ENCODE peak calls at places on chromosomes 13 and 19, in eight cellular contexts. O is NCI-H1092; F is T-helper 2 cell; M is stimulated activated naive B cell treated with anti-CD40 and anti-IgM and Interleukin-4, amounts not matched to agents 10 μg/mL and 1 μg/mL and 100 μg/mL, for 72 hours; C is NCI-H460; A is NCI-H524 treated with DMSO at 0.1 percent for 48 hours; P is GM04503; U is ovary. J is an unnamed sample.

GRCh38 chr13:99398916-99399622 is 91.9 kb upstream of the GPR183 start:
- DNase-seq in C (no peak), F (no peak), M (no peak), O (no peak), U (no peak), A (no peak), P (no peak), J (no peak)

GRCh38 chr13:98199480-98199879 is 22.4 kb upstream of the RNF113B start:
- DNase-seq in M (no peak), A (no peak), P (no peak), F (no peak), O (peak; percentile 28), U (no peak), C (no peak), J (no peak)

GRCh38 chr19:51354742-51355148 is 11.4 kb downstream of the ETFB start:
- DNase-seq in C (no peak), M (no peak), F (no peak), A (no peak), U (no peak), P (no peak), O (no peak), J (no peak)

GRCh38 chr19:51246153-51246552 is 4.7 kb upstream of the SIGLECL1 start:
- DNase-seq in U (no peak), F (no peak), P (no peak), O (no peak), A (no peak), M (no peak), C (no peak), J (no peak)

GRCh38 chr19:35712529-35712909 is 5.3 kb upstream of the KMT2B start:
- DNase-seq in A (no peak), M (peak; percentile 43), O (no peak), U (no peak), F (no peak), C (no peak), P (no peak), J (peak; percentile 87)

GRCh38 chr13:51004918-51005460 is 95.4 kb downstream of the RNASEH2B start:
- DNase-seq in P (no peak), A (no peak), U (no peak), M (no peak), O (no peak), C (no peak), F (no peak), J (no peak)

GRCh38 chr13:112616586-112617381 is 28.8 kb upstream of the TUBGCP3 start:
- DNase-seq in M (no peak), U (no peak), C (peak; percentile 40), A (no peak), F (no peak), O (no peak), P (no peak), J (no peak)

GRCh38 chr19:11378319-11379189 is 4.1 kb downstream of the SWSAP1 start:
- DNase-seq in F (no peak), U (peak; percentile 56), M (no peak), A (no peak), C (peak; percentile 56), O (peak; percentile 23), P (no peak), J (no peak)

GRCh38 chr13:104015646-104016396 is 949.6 kb upstream of the SLC10A2 start:
- DNase-seq in O (no peak), P (no peak), M (no peak), A (no peak), F (no peak), C (no peak), U (no peak), J (no peak)

GRCh38 chr13:89454736-89455135 is 1783.6 kb downstream of the SLITRK5 start:
- DNase-seq in U (no peak), A (no peak), M (no peak), F (no peak), C (no peak), O (no peak), P (no peak), J (no peak)

GRCh38 chr19:17348700-17349099 is 11.3 kb downstream of the GTPBP3 start:
- DNase-seq in C (no peak), O (no peak), A (no peak), U (peak; percentile 61), P (no peak), F (no peak), M (no peak), J (no peak)

GRCh38 chr13:20831933-20832332 is 58.2 kb upstream of the EEF1AKMT1 start:
- DNase-seq in A (peak; percentile 91), M (no peak), O (no peak), P (no peak), F (no peak), C (no peak), U (no peak), J (no peak)

GRCh38 chr13:113947321-113948033 is 26.4 kb downstream of the C13orf46 start:
- DNase-seq in O (peak; percentile 22), C (no peak), F (no peak), M (no peak), U (peak; percentile 66), A (no peak), P (no peak), J (peak; percentile 41)

GRCh38 chr19:29663861-29664752 is 1.2 kb upstream of the PLEKHF1 start:
- DNase-seq in F (no peak), P (no peak), C (no peak), U (no peak), M (no peak), O (no peak), A (no peak), J (no peak)

GRCh38 chr13:26561636-26562537 is 4.4 kb downstream of the WASF3 start:
- DNase-seq in U (no peak), F (no peak), A (no peak), P (peak; percentile 88), O (no peak), M (no peak), C (no peak), J (no peak)

J was measured in natural killer cell treated with Interleukin-12 subunit alpha and Interleukin-12 subunit beta and Interleukin-15 and Interleukin-18, amount 100 ng/mL, for 72 hours.